ENCODE peak calls at places on chromosomes 13 and 19, in four cellular contexts. D is neural progenitor cell, G is lower lobe of right lung, O is cardiac muscle cell. N is an unnamed sample.

GRCh38 chr19:22116760-22117159 is 64.5 kb downstream of the ZNF257 start:
- DNase-seq in G (no peak), D (no peak), O (no peak), N (no peak)

GRCh38 chr19:5147074-5147970 is 178.4 kb downstream of the KDM4B start:
- DNase-seq in G (peak; percentile 34), O (no peak), D (no peak), N (no peak)

GRCh38 chr19:5947435-5947834 is 30.5 kb downstream of the RANBP3 start:
- DNase-seq in G (peak; percentile 80), O (peak; percentile 88), D (no peak), N (no peak)

GRCh38 chr19:13051581-13052165 is 51.0 kb downstream of the LYL1 start:
- DNase-seq in O (peak; percentile 67), D (peak; percentile 99), G (peak; percentile 90), N (no peak)

GRCh38 chr13:85520445-85520844 is 278.8 kb downstream of the SLITRK6 start:
- DNase-seq in D (no peak), G (no peak), O (peak; percentile 46), N (no peak)

GRCh38 chr19:7191946-7192691 is 102.1 kb downstream of the INSR start:
- DNase-seq in O (no peak), D (no peak), G (no peak), N (peak; percentile 18)

GRCh38 chr13:105552078-105552477 is 983.4 kb downstream of the EFNB2 start:
- DNase-seq in D (no peak), O (no peak), G (no peak), N (no peak)

GRCh38 chr13:50149143-50149703 is 134.0 kb downstream of the KCNRG start:
- DNase-seq in O (no peak), G (no peak), D (no peak), N (no peak)

GRCh38 chr13:67557642-67558241 is 327.6 kb upstream of the PCDH9 start:
- DNase-seq in G (no peak), O (no peak), D (no peak), N (no peak)

GRCh38 chr19:18629166-18630088 is 7.4 kb upstream of the KLHL26 start:
- DNase-seq in D (peak; percentile 42), G (no peak), O (peak; percentile 68), N (no peak)

GRCh38 chr13:101626925-101627555 is 174.6 kb downstream of the ITGBL1 start:
- DNase-seq in D (no peak), O (no peak), G (no peak), N (no peak)

GRCh38 chr19:54576411-54576976 is 2.9 kb downstream of the LILRA2 start:
- DNase-seq in G (no peak), D (no peak), O (no peak), N (no peak)

GRCh38 chr19:7460562-7460966 is 28.3 kb downstream of the PEX11G start:
- DNase-seq in G (no peak), O (peak; percentile 35), D (no peak), N (no peak)

GRCh38 chr19:18388328-18389094 is 2.6 kb downstream of the GDF15 start:
- DNase-seq in O (peak; percentile 66), D (peak; percentile 84), G (peak; percentile 91), N (peak; percentile 68)

GRCh38 chr19:18304496-18305312 is 18.2 kb downstream of the LSM4 start:
- DNase-seq in O (peak; percentile 89), D (peak; percentile 76), G (peak; percentile 85), N (peak; percentile 83)

GRCh38 chr13:95571941-95572340 is 19.4 kb downstream of the CLDN10 start:
- DNase-seq in D (peak; percentile 56), O (no peak), G (no peak), N (no peak)

GRCh38 chr13:31521466-31521865 is 217.9 kb upstream of the RXFP2 start:
- DNase-seq in G (no peak), O (peak; percentile 19), D (no peak), N (no peak)

GRCh38 chr19:1361601-1362384 is 21.9 kb upstream of the NDUFS7 start:
- DNase-seq in D (peak; percentile 63), G (no peak), O (peak; percentile 82), N (no peak)

GRCh38 chr19:1363599-1363998 is 20.1 kb upstream of the NDUFS7 start:
- DNase-seq in G (no peak), D (no peak), O (no peak), N (no peak)

GRCh38 chr19:1360126-1360817 is 23.4 kb upstream of the NDUFS7 start:
- DNase-seq in O (no peak), D (no peak), G (no peak), N (no peak)

GRCh38 chr19:1362385-1363257 is 21.1 kb upstream of the NDUFS7 start:
- DNase-seq in O (no peak), D (no peak), G (no peak), N (no peak)

DNA sequence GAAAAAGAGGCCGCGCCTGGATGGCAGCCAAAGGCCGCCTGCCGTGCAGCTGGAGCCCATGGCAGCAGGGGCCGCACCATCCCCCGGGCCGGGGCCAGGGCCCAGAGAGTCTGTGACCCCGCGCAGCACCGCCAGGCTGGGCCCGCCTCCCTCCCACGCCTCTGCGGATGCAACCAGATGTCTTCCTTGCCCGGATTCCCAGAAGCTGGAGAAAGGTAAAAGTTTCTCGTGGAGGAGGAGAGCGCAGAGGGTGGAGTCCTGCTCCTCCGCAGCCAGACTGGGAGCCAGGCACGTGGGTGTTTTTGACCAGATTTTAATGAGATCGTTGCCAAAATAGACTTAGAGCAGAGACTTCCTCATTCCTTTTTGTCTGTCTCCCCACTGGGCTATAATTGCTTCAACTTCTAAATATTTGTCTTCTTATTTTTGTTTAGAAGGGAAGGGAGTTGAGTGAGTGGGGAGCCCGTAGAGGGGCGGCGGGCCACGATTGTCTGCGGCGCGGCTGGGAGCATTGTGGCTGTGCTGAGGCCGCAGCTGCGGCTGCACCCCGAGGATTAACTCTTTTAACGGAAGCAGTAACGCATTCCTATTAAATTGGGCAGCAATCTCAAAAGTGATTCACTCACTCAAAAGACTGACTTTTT is 22.8 kb upstream of the NDUFS7 start:
- DNase-seq in G (no peak), O (peak; percentile 93), D (peak; percentile 75), N (no peak)
- H3K27ac ChIP-seq in G (peak overlapping the region; percentile 49), O (no peak overlapping the region), D (peak overlapping the region; percentile 91), N (no peak overlapping the region)

GRCh38 chr19:10001899-10002298 is 8.4 kb downstream of the COL5A3 start:
- DNase-seq in G (no peak), D (peak; percentile 17), O (peak; percentile 21), N (no peak)
- TF ChIP-seq CTCF in G (peak; percentile 34), D (peak; percentile 45), O (peak; percentile 50), N (no peak)

GRCh38 chr19:36707134-36707533 is 19.7 kb downstream of the ZNF567 start:
- DNase-seq in O (no peak), G (no peak), D (no peak), N (no peak)
- H3K9me3 ChIP-seq in O (peaks cover 3% of the 10 kb centered on the region), G (peaks cover 88% of the 10 kb centered on the region), D (peaks cover 70% of the 10 kb centered on the region), N (peaks cover 84% of the 10 kb centered on the region)

DNA sequence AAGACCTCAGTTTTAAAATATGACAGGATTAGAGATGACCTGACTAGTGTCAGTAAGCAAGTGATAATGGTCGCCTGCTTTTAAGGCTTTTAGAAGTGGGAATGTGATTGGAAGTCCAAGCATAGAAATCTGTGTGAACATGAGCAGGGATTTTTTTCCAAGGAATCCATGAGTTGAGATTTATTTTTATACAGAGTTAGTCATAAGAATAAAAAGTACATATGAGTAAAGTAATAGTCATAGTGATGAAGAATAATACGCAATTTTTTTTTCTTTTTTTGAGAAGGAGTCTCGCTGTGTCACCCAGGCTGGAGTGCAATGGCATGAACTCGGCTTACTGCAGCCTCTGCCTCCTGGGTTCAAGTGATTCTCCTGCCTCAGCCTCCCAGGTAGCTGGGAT is 1.7 kb downstream of the ZNF546 start:
- DNase-seq in G (no peak), D (no peak), O (no peak), N (no peak)
- H3K27ac ChIP-seq in G (no peak overlapping the region), D (no peak overlapping the region), O (no peak overlapping the region), N (no peak overlapping the region)

DNA sequence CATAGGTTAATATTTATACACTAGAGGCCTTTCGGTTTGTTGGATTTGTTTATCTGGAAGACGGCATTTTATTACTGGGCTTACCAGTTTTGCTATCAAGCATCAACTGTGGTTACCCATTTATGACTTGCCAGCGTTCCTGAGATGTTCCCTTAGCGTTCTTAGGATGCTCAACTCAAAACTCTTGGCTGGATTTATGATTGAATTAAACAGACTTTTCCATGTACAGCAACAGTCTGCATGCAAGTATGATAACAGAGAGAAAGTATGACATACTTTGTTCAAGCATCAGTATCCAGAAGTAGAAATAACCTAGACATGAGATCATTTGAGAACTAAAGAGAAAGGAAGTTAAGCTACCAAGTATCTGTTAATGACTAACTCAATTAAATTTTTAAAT is 29.9 kb upstream of the RNF113B start:
- DNase-seq in O (peak; percentile 59), D (no peak), G (no peak), N (no peak)
- TF ChIP-seq CTCF in O (no peak), D (no peak), G (no peak), N (no peak)

DNA sequence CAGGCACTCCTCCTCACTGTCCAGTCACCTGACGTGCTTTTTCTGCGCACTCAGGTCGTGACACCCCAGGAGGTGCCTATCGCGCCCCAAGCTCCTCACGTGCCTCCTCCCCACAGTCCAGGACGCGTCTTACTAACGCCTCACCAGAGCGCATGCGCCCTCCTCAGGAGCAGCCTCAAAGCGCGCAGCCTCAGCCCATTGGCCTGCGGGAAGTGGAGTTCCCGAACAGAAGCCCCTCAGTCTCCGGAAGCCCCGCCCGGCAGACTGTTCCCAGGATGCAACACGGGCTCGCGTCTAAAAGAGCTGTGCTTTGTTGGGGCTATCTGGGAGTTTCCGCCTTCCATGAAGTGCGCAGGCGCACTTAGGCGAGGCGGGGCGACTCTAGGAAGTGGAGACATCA is 8.3 kb upstream of the ZNF556 start:
- DNase-seq in G (no peak), O (no peak), D (no peak), N (no peak)
- H3K9me3 ChIP-seq in G (peaks cover 56% of the 10 kb centered on the region), O (peaks cover 5% of the 10 kb centered on the region), D (peaks cover 35% of the 10 kb centered on the region), N (peaks cover under 1% of the 10 kb centered on the region)

GRCh38 chr13:34522818-34523217 is 419.3 kb upstream of the NBEA start:
- DNase-seq in G (no peak), D (no peak), O (no peak), N (no peak)
- H3K27ac ChIP-seq in G (no peak overlapping the region), D (no peak overlapping the region), O (no peak overlapping the region), N (no peak overlapping the region)

DNA sequence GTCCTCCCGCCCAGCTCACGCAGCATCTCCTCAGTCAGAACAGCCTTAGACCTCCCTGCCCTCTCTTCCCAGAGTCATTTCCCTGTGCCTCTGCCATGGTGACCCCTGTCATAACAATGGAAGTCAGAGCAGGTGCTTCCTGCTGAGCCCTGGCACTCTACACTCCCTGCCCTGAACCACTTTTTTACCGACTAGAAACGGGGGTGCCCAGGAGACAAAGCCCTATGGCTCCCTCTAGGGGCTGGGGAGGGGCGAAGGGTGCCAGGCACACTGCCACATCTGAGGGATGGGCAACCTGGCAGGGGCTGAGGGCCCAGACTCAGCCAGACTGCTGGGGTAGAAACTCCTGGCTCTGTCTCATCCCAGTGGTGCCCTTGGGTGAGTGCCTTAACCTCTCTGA is 16.4 kb downstream of the ZNF574 start:
- DNase-seq in D (no peak), O (peak; percentile 25), G (no peak), N (no peak)
- TF ChIP-seq CTCF in D (peak; percentile 51), O (peak; percentile 53), G (peak; percentile 37), N (peak; percentile 47)

N was measured in CD4-positive, alpha-beta T cell.